ENCODE peak calls at places on chromosome 10, in five cellular contexts. V is HepG2, K is upper lobe of right lung, F is adrenal gland, A is neural progenitor cell. J is an unnamed sample. For H3K4me1, the result is how much of the 10 kb centered on the place peaks cover.

GRCh38 chr10:113487154-113487553 is 65.7 kb upstream of the HABP2 start:
- DNase-seq in K (no peak), A (no peak), V (no peak), F (no peak), J (no peak)

GRCh38 chr10:87551324-87551723 is 46.6 kb downstream of the MINPP1 start:
- DNase-seq in F (no peak), A (no peak), V (no peak), K (no peak), J (no peak)

GRCh38 chr10:71888623-71889387 is 37.8 kb upstream of the PSAP start:
- DNase-seq in A (peak), F (peak), K (peak), V (no peak), J (peak)

GRCh38 chr10:63114031-63114814 is 18.9 kb upstream of the NRBF2 start:
- DNase-seq in V (peak), A (no peak), F (peak), K (no peak), J (peak)

GRCh38 chr10:119313645-119314044 is 106.3 kb downstream of the GRK5 start:
- DNase-seq in A (no peak), V (no peak), K (no peak), F (no peak), J (no peak)

GRCh38 chr10:101110856-101111523 is 20.1 kb upstream of the TLX1 start:
- DNase-seq in F (no peak), K (no peak), V (no peak), A (no peak), J (no peak)

GRCh38 chr10:97116534-97117162 is 69.1 kb downstream of the SLIT1 start:
- DNase-seq in F (no peak), K (no peak), A (no peak), V (no peak), J (no peak)

GRCh38 chr10:50503661-50504320 is 120.0 kb downstream of the SGMS1 start:
- DNase-seq in F (no peak), V (no peak), K (no peak), A (no peak), J (no peak)

GRCh38 chr10:86401588-86402282 is 35.1 kb upstream of the GRID1 start:
- DNase-seq in A (peak), F (peak), V (no peak), K (peak), J (no peak)

GRCh38 chr10:132899054-132899750 is 43.2 kb downstream of the CFAP46 start:
- DNase-seq in F (no peak), K (peak), V (no peak), A (no peak), J (no peak)

GRCh38 chr10:92574545-92575377 is 868 bp upstream of the IDE start:
- DNase-seq in V (no peak), F (no peak), K (no peak), A (peak), J (no peak)

GRCh38 chr10:58963723-58964124 is 212.7 kb upstream of the PHYHIPL start:
- DNase-seq in A (peak), K (no peak), F (no peak), V (peak), J (no peak)

GRCh38 chr10:49614242-49615198 is 683 bp downstream of the CHAT start:
- DNase-seq in V (no peak), F (no peak), A (peak), K (peak), J (no peak)

GRCh38 chr10:847868-848267 is 83.6 kb downstream of the LARP4B start:
- DNase-seq in F (no peak), K (no peak), A (peak), V (peak), J (no peak)

GRCh38 chr10:103983367-103983911 is 16.5 kb downstream of the SLK start:
- DNase-seq in A (no peak), F (no peak), K (no peak), V (no peak), J (no peak)
- TF ChIP-seq CTCF in A (no peak), F (no peak), K (no peak), V (no peak), J (no peak)

DNA sequence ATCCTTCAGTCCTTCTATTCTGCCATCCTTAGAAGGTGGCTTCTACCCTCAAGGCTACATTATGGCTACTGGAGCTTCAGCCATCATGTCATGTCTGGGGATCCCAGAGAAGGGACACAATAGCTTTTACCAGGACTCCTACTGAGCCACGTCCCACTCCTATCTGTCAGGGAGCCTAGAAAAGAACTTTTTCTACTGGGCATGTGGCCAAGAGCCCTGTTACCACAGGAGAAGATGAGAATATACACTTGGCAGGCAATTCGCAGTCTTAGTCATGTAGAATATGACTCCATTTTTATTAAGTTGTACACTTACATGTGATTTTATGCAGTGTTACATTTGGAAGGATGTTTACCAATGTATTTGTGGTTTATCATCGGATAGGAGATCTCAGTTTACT is 64.6 kb upstream of the KCNMA1 start:
- DNase-seq in F (no peak), V (no peak), A (no peak), K (no peak), J (no peak)
- H3K4me1 ChIP-seq in F (under half), V (under half), A (under half), K (under half), J (under half)

DNA sequence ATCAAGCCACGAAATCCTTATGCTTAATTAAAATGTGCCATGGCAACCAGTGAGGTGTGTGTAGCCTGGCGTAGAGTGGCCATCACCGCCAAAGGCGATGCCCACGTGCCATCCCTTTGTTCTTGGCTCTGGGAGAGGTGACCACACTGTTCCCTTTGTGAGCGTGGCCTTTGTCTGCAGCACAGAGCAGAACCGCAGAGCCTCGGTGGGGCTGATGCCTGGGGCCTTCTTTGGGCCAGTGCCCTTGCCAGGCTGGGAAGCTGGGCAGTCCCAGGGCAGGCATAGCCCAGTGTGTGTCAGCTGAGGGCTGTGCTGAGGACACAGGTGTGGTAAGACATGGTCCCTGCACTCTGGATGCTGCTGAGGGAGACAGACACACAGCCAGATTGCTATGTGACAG is 48.3 kb downstream of the BUB3 start:
- DNase-seq in F (no peak), V (no peak), K (no peak), A (no peak), J (no peak)
- H3K4me3 ChIP-seq in F (no peak), V (no peak), K (no peak), A (no peak), J (no peak)

DNA sequence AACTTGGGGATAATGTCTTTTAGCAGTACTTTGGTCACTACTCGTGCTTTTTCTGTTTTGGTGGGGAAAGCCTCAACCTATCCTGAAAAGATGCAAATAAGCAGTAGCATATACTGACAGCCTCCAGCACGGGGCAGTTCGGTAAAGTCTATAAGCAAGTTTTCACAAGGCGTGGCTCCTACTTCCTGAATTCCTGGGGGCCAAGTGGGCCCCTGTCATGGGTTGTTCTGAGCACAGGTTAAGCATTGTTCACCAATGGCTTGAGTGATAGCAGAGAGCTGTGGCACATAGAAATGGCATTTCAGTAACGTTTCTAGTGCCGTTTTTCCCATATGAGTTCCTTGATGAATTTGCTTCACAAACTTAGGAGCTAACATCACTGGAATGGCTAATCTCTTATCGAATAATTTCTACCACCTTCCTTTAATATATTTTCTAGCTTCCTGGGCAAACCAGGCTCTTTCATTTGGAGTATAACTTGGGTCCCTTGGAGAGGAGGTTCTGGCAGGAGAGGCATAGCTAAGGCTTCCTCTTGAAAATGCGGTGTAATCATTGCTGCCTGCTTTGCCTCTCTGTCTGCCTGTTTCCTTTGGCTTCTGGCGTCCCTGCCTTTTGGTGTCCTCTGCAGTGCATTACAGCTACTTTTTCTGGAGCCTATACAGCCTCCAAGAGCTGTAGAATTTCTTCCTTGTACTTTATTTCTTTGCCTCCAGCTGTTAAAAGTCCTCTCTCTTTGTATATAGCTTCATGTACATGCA is 11.7 kb upstream of the ZNF239 start:
- DNase-seq in A (no peak), F (no peak), V (no peak), K (no peak), J (no peak)
- TF ChIP-seq CTCF in A (no peak), F (no peak), V (no peak), K (no peak), J (no peak)

DNA sequence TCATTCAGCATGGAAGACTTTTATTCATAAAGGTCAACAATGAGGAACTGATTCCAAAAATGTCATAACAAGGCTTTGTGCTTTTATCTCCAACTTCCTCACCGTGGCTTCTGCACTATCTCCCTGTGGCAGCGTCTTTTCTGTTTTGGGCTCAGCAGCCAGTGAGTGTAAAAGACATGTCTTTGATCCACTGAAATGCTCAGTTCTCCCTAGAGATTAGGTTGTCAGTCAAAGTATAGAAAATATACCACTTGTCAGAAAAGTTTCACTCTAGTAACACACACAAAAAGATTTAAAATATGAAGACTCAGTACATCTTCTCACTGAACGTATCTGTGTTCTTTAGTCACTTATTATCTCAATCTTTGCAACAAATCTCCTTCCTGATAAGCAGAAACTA is 901.8 kb upstream of the ZWINT start:
- DNase-seq in F (no peak), K (no peak), V (no peak), A (peak), J (no peak)
- H3K4me1 ChIP-seq in F (under half), K (under half), V (under half), A (under half), J (under half)